ENCODE peak calls at places on chromosome 6, in four cellular contexts. One of them, this sample, is unnamed.

GRCh38 chr6:30006170-30007131 is 54.6 kb upstream of the POLR1H start:
- DNase-seq in AG04450: no peak
- DNase-seq in iPS DF 19.7: no peak
- DNase-seq in NCI-H748 treated with DMSO at 0.1 percent for 48 hours: no peak
- DNase-seq in this sample: no peak

GRCh38 chr6:167401525-167402194 is 76.8 kb downstream of the TTLL2 start:
- DNase-seq in AG04450: no peak
- DNase-seq in iPS DF 19.7: no peak
- DNase-seq in NCI-H748 treated with DMSO at 0.1 percent for 48 hours: peak
- DNase-seq in this sample: no peak

GRCh38 chr6:79632580-79632979 is 1.5 kb downstream of the SH3BGRL2 start:
- DNase-seq in iPS DF 19.7: no peak
- DNase-seq in NCI-H748 treated with DMSO at 0.1 percent for 48 hours: no peak
- DNase-seq in AG04450: no peak
- DNase-seq in this sample: no peak

GRCh38 chr6:169868458-169868857 is 117.0 kb downstream of the ERMARD start:
- DNase-seq in AG04450: no peak
- DNase-seq in iPS DF 19.7: no peak
- DNase-seq in NCI-H748 treated with DMSO at 0.1 percent for 48 hours: no peak
- DNase-seq in this sample: no peak

GRCh38 chr6:38173909-38174308 is 354.4 kb downstream of the ZFAND3 start:
- DNase-seq in AG04450: no peak
- DNase-seq in iPS DF 19.7: no peak
- DNase-seq in NCI-H748 treated with DMSO at 0.1 percent for 48 hours: no peak
- DNase-seq in this sample: no peak

GRCh38 chr6:109454483-109455160 is 950 bp downstream of the MICAL1 start:
- DNase-seq in iPS DF 19.7: no peak
- DNase-seq in AG04450: no peak
- DNase-seq in NCI-H748 treated with DMSO at 0.1 percent for 48 hours: peak
- DNase-seq in this sample: no peak

GRCh38 chr6:56024931-56025330 is 149.5 kb upstream of the BMP5 start:
- DNase-seq in NCI-H748 treated with DMSO at 0.1 percent for 48 hours: no peak
- DNase-seq in AG04450: no peak
- DNase-seq in iPS DF 19.7: no peak
- DNase-seq in this sample: no peak

GRCh38 chr6:43883698-43884659 is 114.0 kb downstream of the VEGFA start:
- DNase-seq in AG04450: no peak
- DNase-seq in iPS DF 19.7: no peak
- DNase-seq in NCI-H748 treated with DMSO at 0.1 percent for 48 hours: no peak
- DNase-seq in this sample: no peak

GRCh38 chr6:110646951-110647910 is 168.0 kb downstream of the CDK19 start:
- DNase-seq in AG04450: no peak
- DNase-seq in NCI-H748 treated with DMSO at 0.1 percent for 48 hours: no peak
- DNase-seq in iPS DF 19.7: no peak
- DNase-seq in this sample: no peak

GRCh38 chr6:15491255-15491985 is 171.4 kb downstream of the DTNBP1 start:
- DNase-seq in iPS DF 19.7: no peak
- DNase-seq in AG04450: peak
- DNase-seq in NCI-H748 treated with DMSO at 0.1 percent for 48 hours: peak
- DNase-seq in this sample: no peak

GRCh38 chr6:158630944-158631616 is 13.5 kb downstream of the DYNLT1 start:
- DNase-seq in AG04450: no peak
- DNase-seq in iPS DF 19.7: no peak
- DNase-seq in NCI-H748 treated with DMSO at 0.1 percent for 48 hours: no peak
- DNase-seq in this sample: no peak

GRCh38 chr6:26223213-26223612 is 136.0 kb downstream of the HFE start:
- DNase-seq in NCI-H748 treated with DMSO at 0.1 percent for 48 hours: peak
- DNase-seq in iPS DF 19.7: no peak
- DNase-seq in AG04450: no peak
- DNase-seq in this sample: no peak

GRCh38 chr6:10409766-10410209 is 5.1 kb downstream of the TFAP2A start:
- DNase-seq in AG04450: no peak
- DNase-seq in iPS DF 19.7: no peak
- DNase-seq in NCI-H748 treated with DMSO at 0.1 percent for 48 hours: no peak
- DNase-seq in this sample: no peak

GRCh38 chr6:148203970-148204369 is 138.7 kb upstream of the SASH1 start:
- DNase-seq in AG04450: peak
- DNase-seq in NCI-H748 treated with DMSO at 0.1 percent for 48 hours: no peak
- DNase-seq in iPS DF 19.7: no peak
- DNase-seq in this sample: no peak